ENCODE peak calls at places on chromosomes 4 and X, in four cellular contexts. One of them, this sample, is unnamed.

GRCh38 chr4:1767770-1768366 is 25.2 kb upstream of the FGFR3 start:
- DNase-seq in keratinocyte: no peak
- DNase-seq in fibroblast of lung: peak; percentile 20
- DNase-seq in OCI-LY7: peak; percentile 47
- DNase-seq in this sample: no peak

GRCh38 chr4:102847687-102848086 is 20.3 kb upstream of the UBE2D3 start:
- DNase-seq in OCI-LY7: no peak
- DNase-seq in fibroblast of lung: no peak
- DNase-seq in keratinocyte: no peak
- DNase-seq in this sample: no peak

GRCh38 chrX:76850851-76851250 is 423.3 kb downstream of the MAGEE1 start:
- DNase-seq in OCI-LY7: peak; percentile 8
- DNase-seq in fibroblast of lung: no peak
- DNase-seq in keratinocyte: no peak
- DNase-seq in this sample: no peak

GRCh38 chr4:6374575-6374974 is 97.8 kb downstream of the PPP2R2C start:
- DNase-seq in fibroblast of lung: no peak
- DNase-seq in OCI-LY7: no peak
- DNase-seq in keratinocyte: no peak
- DNase-seq in this sample: no peak

GRCh38 chr4:187996502-187997177 is 1.1 kb downstream of the ZFP42 start:
- DNase-seq in fibroblast of lung: no peak
- DNase-seq in keratinocyte: no peak
- DNase-seq in OCI-LY7: no peak
- DNase-seq in this sample: no peak

GRCh38 chr4:8350326-8350725 is 80.8 kb downstream of the HTRA3 start:
- DNase-seq in OCI-LY7: no peak
- DNase-seq in fibroblast of lung: no peak
- DNase-seq in keratinocyte: no peak
- DNase-seq in this sample: no peak

GRCh38 chr4:2615821-2616220 is 79.4 kb downstream of the FAM193A start:
- DNase-seq in OCI-LY7: no peak
- DNase-seq in fibroblast of lung: no peak
- DNase-seq in keratinocyte: no peak
- DNase-seq in this sample: no peak

GRCh38 chr4:141254326-141254725 is 33.6 kb downstream of the ZNF330 start:
- DNase-seq in keratinocyte: no peak
- DNase-seq in OCI-LY7: no peak
- DNase-seq in fibroblast of lung: no peak
- DNase-seq in this sample: no peak

GRCh38 chr4:141346144-141346543 is 125.4 kb downstream of the ZNF330 start:
- DNase-seq in fibroblast of lung: peak; percentile 64
- DNase-seq in OCI-LY7: peak; percentile 14
- DNase-seq in keratinocyte: no peak
- DNase-seq in this sample: peak; percentile 39

GRCh38 chrX:68199062-68199848 is 234.0 kb downstream of the OPHN1 start:
- DNase-seq in OCI-LY7: no peak
- DNase-seq in fibroblast of lung: no peak
- DNase-seq in keratinocyte: no peak
- DNase-seq in this sample: no peak

GRCh38 chr4:54879576-54879975 is 221.8 kb downstream of the KIT start:
- DNase-seq in keratinocyte: no peak
- DNase-seq in fibroblast of lung: peak; percentile 75
- DNase-seq in OCI-LY7: no peak
- DNase-seq in this sample: peak; percentile 18

GRCh38 chrX:8429692-8430249 is 34.9 kb upstream of the VCX3B start:
- DNase-seq in keratinocyte: no peak
- DNase-seq in OCI-LY7: no peak
- DNase-seq in fibroblast of lung: no peak
- DNase-seq in this sample: no peak

GRCh38 chrX:120514236-120514635 is 45.1 kb upstream of the LAMP2 start:
- DNase-seq in fibroblast of lung: peak; percentile 8
- DNase-seq in OCI-LY7: peak; percentile 45
- DNase-seq in keratinocyte: no peak
- DNase-seq in this sample: peak; percentile 19

GRCh38 chr4:87916636-87917035 is 58.9 kb upstream of the SPP1 start:
- DNase-seq in OCI-LY7: no peak
- DNase-seq in keratinocyte: no peak
- DNase-seq in fibroblast of lung: peak; percentile 66
- DNase-seq in this sample: no peak
- H3K4me1 ChIP-seq in OCI-LY7: no peaks in the 10 kb centered on the region
- H3K4me1 ChIP-seq in keratinocyte: no peaks in the 10 kb centered on the region
- H3K4me1 ChIP-seq in fibroblast of lung: no peaks in the 10 kb centered on the region
- H3K4me1 ChIP-seq in this sample: no peaks in the 10 kb centered on the region

GRCh38 chrX:31136144-31136572 is 64.3 kb upstream of the FTHL17 start:
- DNase-seq in fibroblast of lung: no peak
- DNase-seq in keratinocyte: no peak
- DNase-seq in OCI-LY7: peak; percentile 88
- DNase-seq in this sample: no peak

GRCh38 chrX:31138124-31138523 is 66.3 kb upstream of the FTHL17 start:
- DNase-seq in fibroblast of lung: no peak
- DNase-seq in OCI-LY7: no peak
- DNase-seq in keratinocyte: no peak
- DNase-seq in this sample: no peak

GRCh38 chrX:31139966-31140365 is 68.1 kb upstream of the FTHL17 start:
- DNase-seq in OCI-LY7: no peak
- DNase-seq in fibroblast of lung: peak; percentile 6
- DNase-seq in keratinocyte: no peak
- DNase-seq in this sample: no peak
- H3K4me2 ChIP-seq in OCI-LY7: no peak overlapping the region
- H3K4me2 ChIP-seq in fibroblast of lung: no peak overlapping the region
- H3K4me2 ChIP-seq in keratinocyte: no peak overlapping the region
- H3K4me2 ChIP-seq in this sample: no peak overlapping the region

GRCh38 chr4:122827899-122828601 is 1.4 kb downstream of the FGF2 start:
- DNase-seq in keratinocyte: no peak
- DNase-seq in fibroblast of lung: peak; percentile 73
- DNase-seq in OCI-LY7: peak; percentile 39
- DNase-seq in this sample: peak; percentile 68
- H3K4me1 ChIP-seq in keratinocyte: peaks cover 9% of the 10 kb centered on the region
- H3K4me1 ChIP-seq in fibroblast of lung: peaks cover 8% of the 10 kb centered on the region
- H3K4me1 ChIP-seq in OCI-LY7: peaks cover 15% of the 10 kb centered on the region
- H3K4me1 ChIP-seq in this sample: peaks cover 32% of the 10 kb centered on the region

GRCh38 chr4:15797320-15797719 is 19.2 kb downstream of the CD38 start:
- DNase-seq in keratinocyte: no peak
- DNase-seq in OCI-LY7: no peak
- DNase-seq in fibroblast of lung: no peak
- DNase-seq in this sample: peak; percentile 59
- H3K4me2 ChIP-seq in keratinocyte: no peak overlapping the region
- H3K4me2 ChIP-seq in OCI-LY7: no peak overlapping the region
- H3K4me2 ChIP-seq in fibroblast of lung: no peak overlapping the region
- H3K4me2 ChIP-seq in this sample: no peak overlapping the region

DNA sequence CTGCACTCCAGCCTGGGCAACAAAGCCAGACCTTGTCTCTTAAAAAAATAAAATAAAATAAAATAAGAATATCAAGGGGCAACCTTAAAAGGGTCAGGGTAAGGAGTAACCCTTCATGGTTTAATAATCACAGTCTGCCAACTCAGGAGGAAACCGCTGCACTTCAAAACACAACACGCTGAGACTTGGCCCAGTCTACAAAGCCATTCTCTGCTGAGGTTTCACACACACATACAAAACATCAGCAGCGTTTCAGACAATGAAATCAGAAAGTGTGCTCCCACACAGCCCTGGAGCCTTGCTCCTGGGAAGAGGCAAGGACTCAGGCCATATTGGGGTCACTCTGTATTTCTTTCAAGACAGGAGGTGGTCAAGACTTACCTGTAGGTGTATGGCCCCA is 18.3 kb downstream of the SCARB2 start:
- DNase-seq in OCI-LY7: no peak
- DNase-seq in keratinocyte: no peak
- DNase-seq in fibroblast of lung: peak; percentile 62
- DNase-seq in this sample: peak; percentile 75
- H3K4me1 ChIP-seq in OCI-LY7: peaks cover 26% of the 10 kb centered on the region
- H3K4me1 ChIP-seq in keratinocyte: peaks cover 27% of the 10 kb centered on the region
- H3K4me1 ChIP-seq in fibroblast of lung: peaks cover 45% of the 10 kb centered on the region
- H3K4me1 ChIP-seq in this sample: peaks cover 67% of the 10 kb centered on the region